ENCODE peak calls at places on chromosomes 6 and 20, in ten cellular contexts. One of them, this sample, is unnamed. For H3K4me1, the result is how much of the 10 kb centered on the place peaks cover.

GRCh38 chr6:170420264-170420663 is 113.7 kb downstream of the FAM120B start:
- DNase-seq in lung: no peak
- DNase-seq in thoracic aorta: no peak
- DNase-seq in astrocyte: no peak
- DNase-seq in upper lobe of right lung: no peak
- DNase-seq in NT2/D1: no peak
- DNase-seq in Caco-2: no peak
- DNase-seq in right cardiac atrium: no peak
- DNase-seq in gastrocnemius medialis: no peak
- DNase-seq in IMR-90: no peak
- DNase-seq in this sample: no peak

GRCh38 chr6:35731414-35731735 is 5.5 kb upstream of the ARMC12 start:
- DNase-seq in lung: peak
- DNase-seq in thoracic aorta: peak
- DNase-seq in astrocyte: peak
- DNase-seq in upper lobe of right lung: peak
- DNase-seq in NT2/D1: no peak
- DNase-seq in Caco-2: peak
- DNase-seq in right cardiac atrium: peak
- DNase-seq in gastrocnemius medialis: peak
- DNase-seq in IMR-90: peak
- DNase-seq in this sample: peak

GRCh38 chr6:139306582-139306981 is 14.8 kb upstream of the TXLNB start:
- DNase-seq in lung: no peak
- DNase-seq in thoracic aorta: no peak
- DNase-seq in astrocyte: no peak
- DNase-seq in upper lobe of right lung: no peak
- DNase-seq in NT2/D1: no peak
- DNase-seq in Caco-2: no peak
- DNase-seq in right cardiac atrium: no peak
- DNase-seq in gastrocnemius medialis: no peak
- DNase-seq in IMR-90: no peak
- DNase-seq in this sample: no peak

GRCh38 chr6:101116337-101116736 is 235.2 kb upstream of the ASCC3 start:
- DNase-seq in lung: no peak
- DNase-seq in thoracic aorta: no peak
- DNase-seq in astrocyte: no peak
- DNase-seq in upper lobe of right lung: no peak
- DNase-seq in NT2/D1: no peak
- DNase-seq in Caco-2: no peak
- DNase-seq in right cardiac atrium: no peak
- DNase-seq in gastrocnemius medialis: no peak
- DNase-seq in IMR-90: no peak
- DNase-seq in this sample: no peak

GRCh38 chr6:66731310-66731709 is 1024.3 kb upstream of the EYS start:
- DNase-seq in lung: no peak
- DNase-seq in thoracic aorta: no peak
- DNase-seq in astrocyte: no peak
- DNase-seq in upper lobe of right lung: no peak
- DNase-seq in NT2/D1: no peak
- DNase-seq in Caco-2: no peak
- DNase-seq in right cardiac atrium: no peak
- DNase-seq in gastrocnemius medialis: no peak
- DNase-seq in IMR-90: no peak
- DNase-seq in this sample: no peak

GRCh38 chr6:58198301-58198700 is 880.9 kb downstream of the PRIM2 start:
- DNase-seq in lung: no peak
- DNase-seq in thoracic aorta: no peak
- DNase-seq in astrocyte: no peak
- DNase-seq in upper lobe of right lung: no peak
- DNase-seq in NT2/D1: no peak
- DNase-seq in Caco-2: no peak
- DNase-seq in right cardiac atrium: no peak
- DNase-seq in gastrocnemius medialis: no peak
- DNase-seq in IMR-90: no peak
- DNase-seq in this sample: no peak

GRCh38 chr20:8549192-8549591 is 417.1 kb downstream of the PLCB1 start:
- DNase-seq in lung: no peak
- DNase-seq in thoracic aorta: no peak
- DNase-seq in astrocyte: no peak
- DNase-seq in upper lobe of right lung: no peak
- DNase-seq in NT2/D1: no peak
- DNase-seq in Caco-2: peak
- DNase-seq in right cardiac atrium: no peak
- DNase-seq in gastrocnemius medialis: no peak
- DNase-seq in IMR-90: no peak
- DNase-seq in this sample: no peak

GRCh38 chr20:2816583-2817340 is 598 bp downstream of the TMEM239 start:
- DNase-seq in lung: no peak
- DNase-seq in thoracic aorta: no peak
- DNase-seq in astrocyte: no peak
- DNase-seq in upper lobe of right lung: peak
- DNase-seq in NT2/D1: no peak
- DNase-seq in Caco-2: no peak
- DNase-seq in right cardiac atrium: no peak
- DNase-seq in gastrocnemius medialis: no peak
- DNase-seq in IMR-90: peak
- DNase-seq in this sample: no peak

GRCh38 chr20:18902181-18902725 is 88.7 kb downstream of the SCP2D1 start:
- DNase-seq in lung: no peak
- DNase-seq in thoracic aorta: no peak
- DNase-seq in astrocyte: no peak
- DNase-seq in upper lobe of right lung: no peak
- DNase-seq in NT2/D1: peak
- DNase-seq in Caco-2: no peak
- DNase-seq in right cardiac atrium: no peak
- DNase-seq in gastrocnemius medialis: no peak
- DNase-seq in IMR-90: no peak
- DNase-seq in this sample: no peak

GRCh38 chr6:43516697-43517502 is at the start of the genes POLR1C and YIPF3:
- DNase-seq in lung: peak
- DNase-seq in thoracic aorta: peak
- DNase-seq in astrocyte: peak
- DNase-seq in upper lobe of right lung: peak
- DNase-seq in NT2/D1: peak
- DNase-seq in Caco-2: peak
- DNase-seq in right cardiac atrium: peak
- DNase-seq in gastrocnemius medialis: peak
- DNase-seq in IMR-90: peak
- DNase-seq in this sample: peak

GRCh38 chr20:35181731-35182130 is 9.9 kb downstream of the PROCR start:
- DNase-seq in lung: no peak
- DNase-seq in thoracic aorta: no peak
- DNase-seq in astrocyte: peak
- DNase-seq in upper lobe of right lung: no peak
- DNase-seq in NT2/D1: no peak
- DNase-seq in Caco-2: no peak
- DNase-seq in right cardiac atrium: no peak
- DNase-seq in gastrocnemius medialis: no peak
- DNase-seq in IMR-90: peak
- DNase-seq in this sample: no peak

GRCh38 chr6:22062807-22063408 is 233.9 kb downstream of the PRL start:
- DNase-seq in lung: peak
- DNase-seq in thoracic aorta: no peak
- DNase-seq in astrocyte: no peak
- DNase-seq in upper lobe of right lung: peak
- DNase-seq in NT2/D1: no peak
- DNase-seq in Caco-2: no peak
- DNase-seq in right cardiac atrium: no peak
- DNase-seq in gastrocnemius medialis: no peak
- DNase-seq in IMR-90: no peak
- DNase-seq in this sample: no peak

GRCh38 chr6:30411515-30412207 is 66.7 kb downstream of the RPP21 start:
- DNase-seq in lung: peak
- DNase-seq in thoracic aorta: no peak
- DNase-seq in astrocyte: peak
- DNase-seq in upper lobe of right lung: peak
- DNase-seq in NT2/D1: peak
- DNase-seq in Caco-2: peak
- DNase-seq in right cardiac atrium: peak
- DNase-seq in gastrocnemius medialis: no peak
- DNase-seq in IMR-90: peak
- DNase-seq in this sample: peak

GRCh38 chr20:43752561-43753301 is 25.9 kb upstream of the GTSF1L start:
- DNase-seq in lung: peak
- DNase-seq in thoracic aorta: no peak
- DNase-seq in astrocyte: peak
- DNase-seq in upper lobe of right lung: peak
- DNase-seq in NT2/D1: no peak
- DNase-seq in Caco-2: no peak
- DNase-seq in right cardiac atrium: no peak
- DNase-seq in gastrocnemius medialis: no peak
- DNase-seq in IMR-90: peak
- DNase-seq in this sample: no peak

GRCh38 chr6:37381579-37381978 is 27.8 kb downstream of the RNF8 start:
- DNase-seq in lung: peak
- DNase-seq in thoracic aorta: no peak
- DNase-seq in astrocyte: peak
- DNase-seq in upper lobe of right lung: no peak
- DNase-seq in NT2/D1: peak
- DNase-seq in Caco-2: peak
- DNase-seq in right cardiac atrium: no peak
- DNase-seq in gastrocnemius medialis: peak
- DNase-seq in IMR-90: peak
- DNase-seq in this sample: no peak

GRCh38 chr20:7090753-7091310 is 323.3 kb downstream of the BMP2 start:
- DNase-seq in lung: no peak
- DNase-seq in thoracic aorta: no peak
- DNase-seq in astrocyte: no peak
- DNase-seq in upper lobe of right lung: no peak
- DNase-seq in NT2/D1: no peak
- DNase-seq in Caco-2: peak
- DNase-seq in right cardiac atrium: no peak
- DNase-seq in gastrocnemius medialis: no peak
- DNase-seq in IMR-90: no peak
- DNase-seq in this sample: no peak

GRCh38 chr6:47308674-47309325 is 905 bp downstream of the TNFRSF21 start:
- DNase-seq in lung: no peak
- DNase-seq in thoracic aorta: no peak
- DNase-seq in astrocyte: peak
- DNase-seq in upper lobe of right lung: peak
- DNase-seq in NT2/D1: no peak
- DNase-seq in Caco-2: peak
- DNase-seq in right cardiac atrium: peak
- DNase-seq in gastrocnemius medialis: no peak
- DNase-seq in IMR-90: peak
- DNase-seq in this sample: peak

GRCh38 chr6:87436435-87436834 is 28.7 kb downstream of the CFAP206 start:
- DNase-seq in lung: no peak
- DNase-seq in thoracic aorta: no peak
- DNase-seq in astrocyte: peak
- DNase-seq in upper lobe of right lung: no peak
- DNase-seq in NT2/D1: peak
- DNase-seq in Caco-2: peak
- DNase-seq in right cardiac atrium: peak
- DNase-seq in gastrocnemius medialis: no peak
- DNase-seq in IMR-90: peak
- DNase-seq in this sample: no peak

GRCh38 chr6:25415274-25415673 is 136.1 kb downstream of the CARMIL1 start:
- DNase-seq in lung: no peak
- DNase-seq in thoracic aorta: no peak
- DNase-seq in astrocyte: no peak
- DNase-seq in upper lobe of right lung: no peak
- DNase-seq in NT2/D1: no peak
- DNase-seq in Caco-2: no peak
- DNase-seq in right cardiac atrium: no peak
- DNase-seq in gastrocnemius medialis: no peak
- DNase-seq in IMR-90: no peak
- DNase-seq in this sample: no peak
- H3K4me1 ChIP-seq in lung: under half
- H3K4me1 ChIP-seq in thoracic aorta: half or more
- H3K4me1 ChIP-seq in astrocyte: under half
- H3K4me1 ChIP-seq in upper lobe of right lung: half or more
- H3K4me1 ChIP-seq in NT2/D1: under half
- H3K4me1 ChIP-seq in Caco-2: under half
- H3K4me1 ChIP-seq in right cardiac atrium: under half
- H3K4me1 ChIP-seq in gastrocnemius medialis: under half
- H3K4me1 ChIP-seq in IMR-90: under half
- H3K4me1 ChIP-seq in this sample: under half

GRCh38 chr6:25962368-25963127 is at the start of gene TRIM38:
- DNase-seq in lung: peak
- DNase-seq in thoracic aorta: peak
- DNase-seq in astrocyte: peak
- DNase-seq in upper lobe of right lung: no peak
- DNase-seq in NT2/D1: no peak
- DNase-seq in Caco-2: no peak
- DNase-seq in right cardiac atrium: peak
- DNase-seq in gastrocnemius medialis: peak
- DNase-seq in IMR-90: peak
- DNase-seq in this sample: peak
- H3K4me3 ChIP-seq in lung: peak
- H3K4me3 ChIP-seq in thoracic aorta: peak
- H3K4me3 ChIP-seq in astrocyte: peak
- H3K4me3 ChIP-seq in upper lobe of right lung: peak
- H3K4me3 ChIP-seq in NT2/D1: no peak
- H3K4me3 ChIP-seq in Caco-2: no peak
- H3K4me3 ChIP-seq in right cardiac atrium: peak
- H3K4me3 ChIP-seq in gastrocnemius medialis: peak
- H3K4me3 ChIP-seq in IMR-90: peak
- H3K4me3 ChIP-seq in this sample: peak

GRCh38 chr6:148328876-148329567 is 13.6 kb upstream of the SASH1 start:
- DNase-seq in lung: no peak
- DNase-seq in thoracic aorta: no peak
- DNase-seq in astrocyte: peak
- DNase-seq in upper lobe of right lung: no peak
- DNase-seq in NT2/D1: no peak
- DNase-seq in Caco-2: no peak
- DNase-seq in right cardiac atrium: no peak
- DNase-seq in gastrocnemius medialis: no peak
- DNase-seq in IMR-90: no peak
- DNase-seq in this sample: no peak
- H3K4me1 ChIP-seq in lung: under half
- H3K4me1 ChIP-seq in thoracic aorta: under half
- H3K4me1 ChIP-seq in astrocyte: under half
- H3K4me1 ChIP-seq in upper lobe of right lung: under half
- H3K4me1 ChIP-seq in NT2/D1: under half
- H3K4me1 ChIP-seq in Caco-2: under half
- H3K4me1 ChIP-seq in right cardiac atrium: under half
- H3K4me1 ChIP-seq in gastrocnemius medialis: under half
- H3K4me1 ChIP-seq in IMR-90: under half
- H3K4me1 ChIP-seq in this sample: under half

DNA sequence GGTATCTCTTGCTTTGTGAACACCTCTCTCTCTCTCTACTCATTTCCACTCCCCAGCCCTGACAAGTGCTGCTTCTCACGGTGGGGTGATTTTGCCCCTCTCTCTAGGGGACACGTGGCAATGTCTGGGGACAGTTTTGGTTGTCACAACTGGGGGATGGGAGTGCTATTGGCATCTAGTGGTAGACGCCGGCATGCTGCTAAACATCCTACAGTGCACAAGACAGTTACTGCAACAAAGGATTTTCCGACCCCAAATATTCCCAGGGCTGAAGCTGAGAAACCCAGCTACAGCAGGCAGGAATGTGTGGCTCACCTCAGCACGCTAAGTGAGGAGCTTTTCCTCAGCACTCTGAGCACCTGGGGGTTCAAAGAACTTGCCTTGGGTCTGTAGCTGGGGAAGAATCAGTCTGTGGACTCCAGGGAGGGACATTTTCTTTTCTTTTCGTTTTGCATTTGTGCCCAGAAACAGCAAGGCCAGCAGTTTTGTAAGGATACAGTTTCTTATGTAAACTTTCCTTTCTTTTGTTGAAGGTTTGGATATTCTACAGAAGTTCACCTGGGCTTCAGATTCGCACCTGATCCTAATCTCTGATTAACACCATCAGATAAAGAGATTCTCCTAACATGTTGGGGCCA is 246.9 kb upstream of the ZFP64 start:
- DNase-seq in lung: no peak
- DNase-seq in thoracic aorta: no peak
- DNase-seq in astrocyte: no peak
- DNase-seq in upper lobe of right lung: no peak
- DNase-seq in NT2/D1: no peak
- DNase-seq in Caco-2: peak
- DNase-seq in right cardiac atrium: no peak
- DNase-seq in gastrocnemius medialis: no peak
- DNase-seq in IMR-90: no peak
- DNase-seq in this sample: no peak
- H3K4me3 ChIP-seq in lung: no peak
- H3K4me3 ChIP-seq in thoracic aorta: no peak
- H3K4me3 ChIP-seq in astrocyte: no peak
- H3K4me3 ChIP-seq in upper lobe of right lung: no peak
- H3K4me3 ChIP-seq in NT2/D1: no peak
- H3K4me3 ChIP-seq in Caco-2: no peak
- H3K4me3 ChIP-seq in right cardiac atrium: no peak
- H3K4me3 ChIP-seq in gastrocnemius medialis: no peak
- H3K4me3 ChIP-seq in IMR-90: no peak
- H3K4me3 ChIP-seq in this sample: no peak